ENCODE peak calls at places on chromosome 4, in nine cellular contexts. Y is thoracic aorta, I is endothelial cell, P is choroid plexus epithelial cell, W is adrenal gland, O is Panc1, U is fibroblast of lung, C is omental fat pad, M is GM20000. L is an unnamed sample.

GRCh38 chr4:67393699-67394281 is 151.5 kb downstream of the CENPC start:
- DNase-seq in Y (no peak), I (peak), P (peak), W (peak), O (no peak), U (peak), C (no peak), M (peak), L (peak)

GRCh38 chr4:2402053-2402452 is 16.4 kb downstream of the ZFYVE28 start:
- DNase-seq in Y (no peak), I (no peak), P (peak), W (peak), O (no peak), U (no peak), C (no peak), M (no peak), L (no peak)

GRCh38 chr4:75892508-75892907 is 9.7 kb downstream of the PPEF2 start:
- DNase-seq in Y (no peak), I (peak), P (no peak), W (no peak), O (no peak), U (no peak), C (no peak), M (no peak), L (peak)

GRCh38 chr4:183576701-183577100 is 71.8 kb downstream of the ING2 start:
- DNase-seq in Y (no peak), I (no peak), P (peak), W (no peak), O (no peak), U (no peak), C (no peak), M (no peak), L (no peak)

GRCh38 chr4:17811078-17811603 is 362 bp downstream of the NCAPG start:
- DNase-seq in Y (no peak), I (no peak), P (no peak), W (peak), O (no peak), U (no peak), C (no peak), M (peak), L (no peak)

GRCh38 chr4:149164282-149164681 is 651.4 kb downstream of the IQCM start:
- DNase-seq in Y (no peak), I (no peak), P (peak), W (no peak), O (no peak), U (peak), C (no peak), M (no peak), L (peak)

GRCh38 chr4:25361253-25361652 is 15.8 kb upstream of the ANAPC4 start:
- DNase-seq in Y (no peak), I (no peak), P (no peak), W (no peak), O (no peak), U (no peak), C (no peak), M (no peak), L (no peak)

GRCh38 chr4:142202404-142203332 is 566.3 kb downstream of the IL15 start:
- DNase-seq in Y (no peak), I (no peak), P (no peak), W (no peak), O (no peak), U (no peak), C (no peak), M (no peak), L (no peak)

GRCh38 chr4:103032575-103032974 is 13.1 kb upstream of the SLC9B1 start:
- DNase-seq in Y (no peak), I (peak), P (peak), W (peak), O (no peak), U (peak), C (no peak), M (no peak), L (peak)

GRCh38 chr4:90546114-90546513 is 418.9 kb downstream of the CCSER1 start:
- DNase-seq in Y (no peak), I (no peak), P (no peak), W (no peak), O (no peak), U (no peak), C (no peak), M (no peak), L (peak)

GRCh38 chr4:76233967-76234678 is 17.4 kb upstream of the FAM47E start:
- DNase-seq in Y (no peak), I (peak), P (peak), W (no peak), O (no peak), U (no peak), C (no peak), M (no peak), L (no peak)

GRCh38 chr4:19177616-19178015 is 1074.1 kb upstream of the SLIT2 start:
- DNase-seq in Y (no peak), I (no peak), P (peak), W (no peak), O (no peak), U (peak), C (no peak), M (no peak), L (no peak)

GRCh38 chr4:38280323-38280706 is 320.1 kb downstream of the PTTG2 start:
- DNase-seq in Y (no peak), I (no peak), P (no peak), W (no peak), O (no peak), U (no peak), C (no peak), M (no peak), L (no peak)

GRCh38 chr4:83846193-83846830 is 310.4 kb downstream of the GPAT3 start:
- DNase-seq in Y (no peak), I (no peak), P (no peak), W (no peak), O (no peak), U (no peak), C (no peak), M (no peak), L (no peak)

GRCh38 chr4:120694973-120695372 is 227.6 kb downstream of the PRDM5 start:
- DNase-seq in Y (no peak), I (no peak), P (peak), W (peak), O (no peak), U (peak), C (peak), M (no peak), L (peak)

GRCh38 chr4:39732728-39733127 is 34.8 kb downstream of the UBE2K start:
- DNase-seq in Y (no peak), I (no peak), P (peak), W (no peak), O (no peak), U (peak), C (no peak), M (no peak), L (no peak)

GRCh38 chr4:115274545-115274944 is 161.1 kb upstream of the NDST4 start:
- DNase-seq in Y (no peak), I (no peak), P (no peak), W (no peak), O (no peak), U (no peak), C (no peak), M (no peak), L (no peak)

GRCh38 chr4:90503677-90504076 is 376.5 kb downstream of the CCSER1 start:
- DNase-seq in Y (no peak), I (no peak), P (no peak), W (no peak), O (no peak), U (no peak), C (no peak), M (no peak), L (no peak)

GRCh38 chr4:72567821-72568620 is 1.0 kb downstream of the ADAMTS3 start:
- DNase-seq in Y (peak), I (peak), P (peak), W (peak), O (no peak), U (peak), C (peak), M (peak), L (peak)

GRCh38 chr4:34293459-34293858 is 1950.9 kb downstream of the ARAP2 start:
- DNase-seq in Y (no peak), I (no peak), P (peak), W (no peak), O (no peak), U (no peak), C (no peak), M (no peak), L (no peak)
- TF ChIP-seq CTCF in Y (no peak), I (no peak), P (no peak), W (no peak), O (no peak), U (no peak), C (no peak), M (no peak), L (no peak)

GRCh38 chr4:150723727-150724411 is 141.9 kb downstream of the MAB21L2 start:
- DNase-seq in Y (no peak), I (no peak), P (no peak), W (no peak), O (no peak), U (no peak), C (no peak), M (no peak), L (no peak)

GRCh38 chr4:150720973-150721518 is 139.1 kb downstream of the MAB21L2 start:
- DNase-seq in Y (no peak), I (no peak), P (peak), W (no peak), O (no peak), U (no peak), C (no peak), M (peak), L (no peak)

GRCh38 chr4:150717952-150718351 is 136.0 kb downstream of the MAB21L2 start:
- DNase-seq in Y (no peak), I (no peak), P (no peak), W (no peak), O (no peak), U (no peak), C (no peak), M (no peak), L (no peak)

GRCh38 chr4:150725957-150726523 is 144.1 kb downstream of the MAB21L2 start:
- DNase-seq in Y (no peak), I (no peak), P (no peak), W (no peak), O (no peak), U (no peak), C (no peak), M (no peak), L (no peak)

GRCh38 chr4:150722908-150723362 is 141.0 kb downstream of the MAB21L2 start:
- DNase-seq in Y (peak), I (no peak), P (peak), W (peak), O (no peak), U (peak), C (peak), M (no peak), L (peak)
- TF ChIP-seq CTCF in Y (peak), I (no peak), P (peak), W (peak), O (no peak), U (no peak), C (no peak), M (no peak), L (no peak)

GRCh38 chr4:61541474-61541873 is 341.3 kb downstream of the ADGRL3 start:
- DNase-seq in Y (no peak), I (no peak), P (no peak), W (no peak), O (no peak), U (no peak), C (no peak), M (no peak), L (no peak)
- TF ChIP-seq CTCF in Y (no peak), I (no peak), P (no peak), W (no peak), O (no peak), U (no peak), C (no peak), M (no peak), L (no peak)

DNA sequence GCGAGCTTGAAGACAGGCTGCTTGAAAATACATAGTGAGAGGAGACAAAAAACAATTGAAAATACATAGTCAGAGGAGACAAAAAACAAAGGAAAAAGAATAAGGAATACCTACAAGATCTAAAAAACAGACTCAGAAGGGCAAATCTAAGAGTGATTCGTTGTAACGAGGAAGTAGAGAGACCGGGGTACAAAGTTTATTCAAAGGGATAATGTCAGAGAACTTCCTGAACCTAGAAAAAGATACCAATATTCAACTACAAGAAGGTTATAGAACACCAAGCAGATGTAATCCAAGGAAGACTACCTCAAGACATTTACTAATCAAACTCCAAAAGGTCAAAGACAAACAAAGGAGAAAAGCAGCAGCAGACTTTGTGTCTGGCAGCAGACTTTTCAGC is 165.6 kb downstream of the NEK1 start:
- DNase-seq in Y (no peak), I (no peak), P (no peak), W (no peak), O (no peak), U (no peak), C (no peak), M (no peak), L (no peak)
- TF ChIP-seq CTCF in Y (no peak), I (no peak), P (no peak), W (no peak), O (no peak), U (no peak), C (no peak), M (no peak), L (no peak)

GRCh38 chr4:22091351-22091731 is 142.8 kb upstream of the KCNIP4 start:
- DNase-seq in Y (no peak), I (no peak), P (no peak), W (no peak), O (no peak), U (no peak), C (no peak), M (no peak), L (peak)
- TF ChIP-seq CTCF in Y (no peak), I (no peak), P (no peak), W (no peak), O (no peak), U (no peak), C (no peak), M (no peak), L (no peak)

GRCh38 chr4:41751325-41752061 is 3.0 kb upstream of the PHOX2B start:
- DNase-seq in Y (no peak), I (peak), P (no peak), W (no peak), O (no peak), U (no peak), C (no peak), M (no peak), L (no peak)
- TF ChIP-seq CTCF in Y (no peak), I (peak), P (no peak), W (no peak), O (peak), U (no peak), C (no peak), M (peak), L (no peak)

GRCh38 chr4:169152899-169153298 is 117.9 kb downstream of the SH3RF1 start:
- DNase-seq in Y (no peak), I (no peak), P (no peak), W (no peak), O (no peak), U (no peak), C (no peak), M (no peak), L (no peak)
- TF ChIP-seq CTCF in Y (no peak), I (no peak), P (peak), W (no peak), O (peak), U (no peak), C (no peak), M (no peak), L (peak)

L was measured in Calu3.